ENCODE peak calls at places on chromosomes 6 and 20, in nine cellular contexts. X, P, B, J, S, R, K, A and O are unnamed samples.

GRCh38 chr6:143575440-143575839 is 63.9 kb upstream of the FUCA2 start:
- DNase-seq in K (peak), R (peak), A (peak), S (peak), B (peak), P (peak), X (peak), J (peak), O (no peak)

GRCh38 chr6:123527406-123527805 is 109.3 kb downstream of the TRDN start:
- DNase-seq in P (no peak), S (no peak), B (no peak), K (no peak), R (no peak), J (no peak), A (no peak), X (no peak), O (no peak)

GRCh38 chr20:22452442-22453011 is 131.8 kb downstream of the FOXA2 start:
- DNase-seq in S (no peak), K (no peak), A (no peak), J (no peak), R (no peak), X (no peak), B (no peak), P (no peak), O (no peak)

GRCh38 chr6:84284428-84285033 is 57.1 kb upstream of the CEP162 start:
- DNase-seq in J (no peak), R (peak), B (no peak), A (no peak), P (no peak), S (peak), K (no peak), X (no peak), O (no peak)

GRCh38 chr6:45698046-45698445 is 317.6 kb downstream of the CLIC5 start:
- DNase-seq in X (no peak), R (no peak), J (no peak), S (no peak), P (no peak), A (no peak), K (no peak), B (no peak), O (no peak)

GRCh38 chr20:5364136-5364821 is 47.5 kb upstream of the PROKR2 start:
- DNase-seq in A (no peak), K (no peak), J (no peak), R (no peak), S (no peak), P (no peak), X (no peak), B (no peak), O (no peak)

GRCh38 chr20:63518351-63518861 is 2.2 kb upstream of the PPDPF start:
- DNase-seq in A (no peak), B (no peak), X (no peak), K (no peak), R (no peak), J (peak), P (no peak), S (no peak), O (no peak)

GRCh38 chr6:1310628-1311399 is 1.1 kb upstream of the FOXQ1 start:
- DNase-seq in B (peak), A (no peak), K (no peak), P (peak), X (no peak), R (peak), S (no peak), J (peak), O (no peak)

GRCh38 chr6:79076160-79076559 is 1.9 kb downstream of the PHIP start:
- DNase-seq in A (no peak), J (no peak), S (peak), X (no peak), K (no peak), B (no peak), R (no peak), P (no peak), O (no peak)

GRCh38 chr6:146997062-146997461 is 207.2 kb upstream of the STXBP5 start:
- DNase-seq in R (no peak), J (no peak), X (no peak), A (no peak), K (no peak), B (no peak), P (no peak), S (peak), O (no peak)

GRCh38 chr6:52953911-52954839 is 40.9 kb downstream of the GSTA4 start:
- DNase-seq in P (no peak), K (no peak), S (no peak), A (no peak), R (no peak), B (no peak), X (no peak), J (no peak), O (no peak)

GRCh38 chr20:38221041-38221589 is 39.4 kb downstream of the KIAA1755 start:
- DNase-seq in K (peak), B (peak), P (peak), S (peak), X (peak), J (peak), A (peak), R (peak), O (peak)

GRCh38 chr20:44390280-44390679 is 34.8 kb downstream of the HNF4A start:
- DNase-seq in A (no peak), P (no peak), R (no peak), B (no peak), K (no peak), S (no peak), J (no peak), X (no peak), O (no peak)

GRCh38 chr6:145669627-145670034 is 65.7 kb downstream of the EPM2A start:
- DNase-seq in B (no peak), R (no peak), J (no peak), S (peak), K (no peak), X (no peak), P (no peak), A (no peak), O (no peak)

GRCh38 chr6:135180458-135181332 is at the start of gene MYB:
- DNase-seq in B (peak), S (peak), R (no peak), X (peak), J (peak), A (no peak), K (peak), P (peak), O (peak)

GRCh38 chr20:46699651-46700359 is 9.6 kb upstream of the SLC2A10 start:
- DNase-seq in K (no peak), S (peak), B (no peak), X (no peak), J (no peak), A (no peak), P (no peak), R (no peak), O (no peak)

GRCh38 chr20:38870733-38871559 is 55.3 kb upstream of the FAM83D start:
- DNase-seq in K (no peak), P (no peak), X (peak), R (peak), J (no peak), S (peak), B (no peak), A (no peak), O (peak)

GRCh38 chr6:75344021-75344420 is 59.4 kb upstream of the TMEM30A start:
- DNase-seq in A (no peak), R (no peak), J (no peak), S (no peak), K (no peak), B (no peak), X (no peak), P (no peak), O (no peak)

GRCh38 chr6:16270178-16270794 is 31.9 kb downstream of the GMPR start:
- DNase-seq in S (no peak), P (no peak), B (no peak), J (no peak), R (no peak), A (no peak), X (no peak), K (no peak), O (no peak)
- TF ChIP-seq POLR2A in S (no peak), P (no peak), B (no peak), J (no peak), R (no peak), A (no peak), X (no peak), K (no peak), O (no peak)

DNA sequence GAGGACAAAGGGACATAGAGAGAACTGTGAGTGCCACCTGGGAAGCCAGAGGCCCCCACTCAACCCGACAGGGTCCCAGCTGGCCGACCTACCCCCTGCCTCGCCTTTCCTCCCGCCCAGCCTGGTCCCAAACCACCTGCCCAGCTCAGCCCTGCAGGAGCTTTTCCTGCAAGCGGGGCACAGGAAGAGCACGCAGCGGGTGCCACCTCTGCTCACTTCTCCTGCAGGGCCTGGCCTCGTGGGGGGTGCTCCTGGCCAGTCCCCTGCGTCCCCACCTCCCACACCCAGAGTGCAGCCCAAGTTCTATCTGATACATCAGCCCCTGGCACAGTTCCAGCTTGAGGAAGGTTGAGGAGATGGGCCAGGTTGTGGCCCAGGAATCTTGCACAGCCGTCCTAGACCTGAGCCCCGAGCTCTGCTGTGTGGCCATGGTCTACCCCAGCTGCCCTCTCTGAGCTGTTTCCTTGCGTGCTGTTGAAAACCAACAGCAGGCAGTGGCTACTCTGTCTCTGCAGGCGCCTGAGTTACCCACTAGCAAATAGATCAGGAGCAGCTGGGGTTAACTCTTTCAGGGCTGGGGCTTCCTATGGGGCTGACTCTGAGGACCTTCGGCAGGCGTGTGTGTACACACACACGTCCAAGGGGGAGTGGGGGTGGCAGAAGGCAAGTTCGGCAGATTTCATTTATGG is 1.7 kb downstream of the NECAB3 start:
- DNase-seq in X (no peak), P (no peak), J (no peak), A (peak), B (no peak), S (no peak), R (no peak), K (peak), O (no peak)
- H3K4me3 ChIP-seq in X (peak), P (peak), J (no peak), A (peak), B (peak), S (no peak), R (peak), K (peak), O (no peak)

DNA sequence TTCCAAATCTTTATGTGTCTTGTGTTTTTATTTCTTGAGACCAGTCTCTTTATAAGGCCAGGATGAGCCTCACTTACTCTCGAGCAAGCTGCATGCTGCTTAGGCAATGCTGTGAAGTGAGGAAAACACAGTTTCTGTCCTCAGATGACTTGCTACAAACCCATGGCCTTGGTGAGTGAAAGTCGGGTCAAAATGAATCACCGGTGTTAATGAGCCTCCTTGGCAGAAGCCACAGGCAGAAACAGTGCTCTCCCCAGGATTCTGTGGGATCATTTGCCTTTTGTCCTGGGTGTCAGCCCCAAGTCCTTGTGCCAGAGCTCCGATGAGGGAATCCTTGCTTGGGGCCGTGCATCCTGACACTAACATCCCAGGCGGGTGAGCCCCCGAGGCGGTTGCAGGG is 482.5 kb downstream of the QKI start:
- DNase-seq in P (peak), A (no peak), K (no peak), S (peak), X (no peak), R (no peak), B (no peak), J (no peak), O (no peak)
- TF ChIP-seq POLR2A in P (no peak), A (no peak), K (no peak), S (no peak), X (no peak), R (no peak), B (no peak), J (no peak), O (no peak)

GRCh38 chr20:1947535-1947846 is 46.4 kb downstream of the PDYN start:
- DNase-seq in A (peak), X (no peak), R (no peak), S (no peak), K (no peak), B (no peak), P (no peak), J (no peak), O (no peak)
- H3K4me3 ChIP-seq in A (peak), X (no peak), R (no peak), S (no peak), K (no peak), B (no peak), P (peak), J (no peak), O (no peak)

GRCh38 chr6:85669735-85670194 is 27.1 kb upstream of the SYNCRIP start:
- DNase-seq in X (no peak), A (no peak), S (peak), R (no peak), J (no peak), P (no peak), B (no peak), K (no peak), O (peak)
- TF ChIP-seq POLR2A in X (no peak), A (no peak), S (no peak), R (no peak), J (no peak), P (no peak), B (no peak), K (no peak), O (no peak)

GRCh38 chr6:71410164-71410566 is 121.6 kb downstream of the OGFRL1 start:
- DNase-seq in B (peak), R (no peak), P (no peak), A (no peak), X (no peak), S (peak), K (no peak), J (no peak), O (no peak)
- H3K4me3 ChIP-seq in B (no peak), R (no peak), P (no peak), A (no peak), X (peak), S (no peak), K (no peak), J (no peak), O (no peak)

GRCh38 chr6:170175644-170176620 is 114.9 kb downstream of the DLL1 start:
- DNase-seq in X (no peak), R (no peak), A (no peak), K (peak), J (peak), B (no peak), S (no peak), P (peak), O (no peak)
- TF ChIP-seq POLR2A in X (no peak), R (no peak), A (no peak), K (no peak), J (no peak), B (no peak), S (no peak), P (no peak), O (no peak)

DNA sequence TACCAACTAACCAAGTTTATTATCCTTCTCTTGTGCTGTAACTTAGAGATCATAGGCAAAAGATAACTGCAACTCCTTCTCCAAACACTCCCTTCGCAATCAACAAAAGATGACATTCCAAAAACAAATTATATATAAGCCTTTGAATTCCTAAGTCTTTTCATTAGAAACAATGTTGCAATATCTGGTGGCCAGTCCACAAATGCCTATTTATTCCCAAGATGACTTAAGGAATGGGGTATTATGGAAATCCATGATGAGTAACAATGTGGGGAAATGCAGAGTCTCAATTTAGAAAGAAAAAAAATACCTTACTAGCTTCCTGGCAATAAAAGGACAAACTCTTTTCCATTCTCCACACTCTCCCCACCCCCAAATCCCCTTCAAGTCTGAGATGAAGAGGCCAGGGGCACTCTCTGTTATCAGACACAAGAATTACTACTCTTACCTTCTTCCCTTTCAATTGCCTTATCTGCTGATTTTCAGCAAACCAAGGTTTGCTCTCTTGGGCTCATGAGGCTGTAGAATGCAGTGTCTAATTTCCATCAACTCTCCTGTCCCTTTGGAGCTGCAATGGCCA is 27.3 kb downstream of the BTBD9 start:
- DNase-seq in B (no peak), A (no peak), R (no peak), P (no peak), K (no peak), J (no peak), X (no peak), S (peak), O (no peak)
- H3K4me3 ChIP-seq in B (no peak), A (no peak), R (no peak), P (no peak), K (no peak), J (no peak), X (no peak), S (no peak), O (no peak)

GRCh38 chr6:157516319-157517026 is 135.5 kb downstream of the ZDHHC14 start:
- DNase-seq in B (no peak), X (no peak), R (no peak), S (no peak), A (no peak), K (no peak), P (no peak), J (no peak), O (no peak)
- TF ChIP-seq POLR2A in B (no peak), X (no peak), R (no peak), S (no peak), A (no peak), K (no peak), P (no peak), J (no peak), O (no peak)